ENCODE peak calls at places on chromosome 6, in five cellular contexts. One of them, this sample, is unnamed.

GRCh38 chr6:143556529-143556928 is 45.0 kb upstream of the FUCA2 start:
- DNase-seq in MM.1S: no peak
- DNase-seq in lung microvascular endothelial cell: no peak
- DNase-seq in HTR-8/SVneo: peak; percentile 47
- DNase-seq in activated B cell treated with CpG ODN at 0.5 μM for 24 hours: no peak
- DNase-seq in this sample: no peak

GRCh38 chr6:101395345-101395744 is 1.8 kb downstream of the GRIK2 start:
- DNase-seq in HTR-8/SVneo: no peak
- DNase-seq in MM.1S: no peak
- DNase-seq in activated B cell treated with CpG ODN at 0.5 μM for 24 hours: no peak
- DNase-seq in lung microvascular endothelial cell: no peak
- DNase-seq in this sample: no peak

GRCh38 chr6:46287043-46287442 is 116.3 kb upstream of the ENPP5 start:
- DNase-seq in MM.1S: no peak
- DNase-seq in HTR-8/SVneo: no peak
- DNase-seq in activated B cell treated with CpG ODN at 0.5 μM for 24 hours: no peak
- DNase-seq in lung microvascular endothelial cell: no peak
- DNase-seq in this sample: no peak

GRCh38 chr6:108562503-108562993 is 1.8 kb downstream of the FOXO3 start:
- DNase-seq in lung microvascular endothelial cell: peak; percentile 70
- DNase-seq in MM.1S: peak; percentile 84
- DNase-seq in activated B cell treated with CpG ODN at 0.5 μM for 24 hours: no peak
- DNase-seq in HTR-8/SVneo: peak; percentile 60
- DNase-seq in this sample: peak; percentile 76

GRCh38 chr6:163872335-163872734 is 457.8 kb downstream of the QKI start:
- DNase-seq in HTR-8/SVneo: peak; percentile 51
- DNase-seq in MM.1S: no peak
- DNase-seq in lung microvascular endothelial cell: no peak
- DNase-seq in activated B cell treated with CpG ODN at 0.5 μM for 24 hours: no peak
- DNase-seq in this sample: no peak

GRCh38 chr6:163771180-163771579 is 356.7 kb downstream of the QKI start:
- DNase-seq in HTR-8/SVneo: no peak
- DNase-seq in lung microvascular endothelial cell: no peak
- DNase-seq in activated B cell treated with CpG ODN at 0.5 μM for 24 hours: no peak
- DNase-seq in MM.1S: no peak
- DNase-seq in this sample: no peak

GRCh38 chr6:123777554-123777953 is 26.1 kb upstream of the NKAIN2 start:
- DNase-seq in MM.1S: peak; percentile 35
- DNase-seq in HTR-8/SVneo: no peak
- DNase-seq in activated B cell treated with CpG ODN at 0.5 μM for 24 hours: no peak
- DNase-seq in lung microvascular endothelial cell: no peak
- DNase-seq in this sample: peak; percentile 46

GRCh38 chr6:12060780-12061619 is 48.9 kb downstream of the HIVEP1 start:
- DNase-seq in HTR-8/SVneo: no peak
- DNase-seq in activated B cell treated with CpG ODN at 0.5 μM for 24 hours: peak; percentile 66
- DNase-seq in lung microvascular endothelial cell: no peak
- DNase-seq in MM.1S: peak; percentile 95
- DNase-seq in this sample: no peak

GRCh38 chr6:132401120-132401940 is at the start of gene MOXD1:
- DNase-seq in lung microvascular endothelial cell: peak; percentile 30
- DNase-seq in activated B cell treated with CpG ODN at 0.5 μM for 24 hours: peak; percentile 61
- DNase-seq in MM.1S: peak; percentile 43
- DNase-seq in HTR-8/SVneo: peak; percentile 41
- DNase-seq in this sample: peak; percentile 11

GRCh38 chr6:78231002-78231401 is 578.2 kb downstream of the MEI4 start:
- DNase-seq in activated B cell treated with CpG ODN at 0.5 μM for 24 hours: no peak
- DNase-seq in HTR-8/SVneo: no peak
- DNase-seq in MM.1S: no peak
- DNase-seq in lung microvascular endothelial cell: no peak
- DNase-seq in this sample: no peak

GRCh38 chr6:158158748-158159147 is 9.3 kb downstream of the SERAC1 start:
- DNase-seq in lung microvascular endothelial cell: no peak
- DNase-seq in activated B cell treated with CpG ODN at 0.5 μM for 24 hours: no peak
- DNase-seq in MM.1S: no peak
- DNase-seq in HTR-8/SVneo: no peak
- DNase-seq in this sample: no peak

GRCh38 chr6:31836676-31837611 is 9.4 kb downstream of the HSPA1B start:
- DNase-seq in activated B cell treated with CpG ODN at 0.5 μM for 24 hours: no peak
- DNase-seq in HTR-8/SVneo: no peak
- DNase-seq in MM.1S: peak; percentile 29
- DNase-seq in lung microvascular endothelial cell: peak; percentile 48
- DNase-seq in this sample: peak; percentile 30

GRCh38 chr6:82818727-82819126 is 246.9 kb downstream of the UBE3D start:
- DNase-seq in MM.1S: no peak
- DNase-seq in lung microvascular endothelial cell: no peak
- DNase-seq in activated B cell treated with CpG ODN at 0.5 μM for 24 hours: no peak
- DNase-seq in HTR-8/SVneo: no peak
- DNase-seq in this sample: no peak

GRCh38 chr6:6320901-6321300 is 439 bp upstream of the F13A1 start:
- DNase-seq in MM.1S: no peak
- DNase-seq in activated B cell treated with CpG ODN at 0.5 μM for 24 hours: no peak
- DNase-seq in HTR-8/SVneo: no peak
- DNase-seq in lung microvascular endothelial cell: no peak
- DNase-seq in this sample: no peak

GRCh38 chr6:75235271-75235670 is 8.3 kb downstream of the COX7A2 start:
- DNase-seq in lung microvascular endothelial cell: no peak
- DNase-seq in HTR-8/SVneo: no peak
- DNase-seq in activated B cell treated with CpG ODN at 0.5 μM for 24 hours: no peak
- DNase-seq in MM.1S: no peak
- DNase-seq in this sample: no peak